ENCODE peak calls at places on chromosome 1, in five cellular contexts. D is cardiac fibroblast, F is SK-MEL-5, J is anterior cingulate cortex, T is posterior cingulate gyrus. Z is an unnamed sample.

GRCh38 chr1:64826991-64827390 is 82.1 kb downstream of the RAVER2 start:
- DNase-seq in D (peak), F (no peak), J (no peak), T (no peak), Z (no peak)

GRCh38 chr1:8197493-8198282 is 120.2 kb upstream of the SLC45A1 start:
- DNase-seq in D (peak), F (no peak), J (no peak), T (no peak), Z (peak)

GRCh38 chr1:93816970-93817738 is 61.9 kb downstream of the DNTTIP2 start:
- DNase-seq in D (peak), F (no peak), J (no peak), T (no peak), Z (no peak)

GRCh38 chr1:4093856-4094565 is 193.9 kb upstream of the C1orf174 start:
- DNase-seq in D (no peak), F (no peak), J (no peak), T (no peak), Z (no peak)

GRCh38 chr1:114262314-114262960 is 108.8 kb upstream of the SYT6 start:
- DNase-seq in D (no peak), F (no peak), J (no peak), T (no peak), Z (no peak)

GRCh38 chr1:200364831-200365230 is 45.0 kb downstream of the ZNF281 start:
- DNase-seq in D (peak), F (no peak), J (no peak), T (no peak), Z (no peak)

GRCh38 chr1:1169429-1170214 is 4.1 kb upstream of the TTLL10 start:
- DNase-seq in D (no peak), F (no peak), J (no peak), T (no peak), Z (no peak)

GRCh38 chr1:91091812-91092211 is 70.0 kb upstream of the ZNF644 start:
- DNase-seq in D (no peak), F (no peak), J (no peak), T (no peak), Z (no peak)

GRCh38 chr1:233244183-233244582 is 51.3 kb downstream of the PCNX2 start:
- DNase-seq in D (no peak), F (no peak), J (no peak), T (no peak), Z (peak)

Z was measured in AG20443.